ENCODE peak calls at places on chromosomes 7 and 10, in six cellular contexts. One of them, this sample, is unnamed.

GRCh38 chr7:105219771-105220160 is 169.0 kb downstream of the SRPK2 start:
- DNase-seq in left ventricle myocardium inferior: no peak
- DNase-seq in OCI-LY7: no peak
- DNase-seq in Panc1: peak; percentile 25
- DNase-seq in CD4-positive, alpha-beta T cell: no peak
- DNase-seq in CD4-positive, CD25-positive, alpha-beta regulatory T cell: no peak
- DNase-seq in this sample: no peak

GRCh38 chr10:71221586-71222202 is 9.3 kb downstream of the UNC5B start:
- DNase-seq in left ventricle myocardium inferior: no peak
- DNase-seq in OCI-LY7: no peak
- DNase-seq in Panc1: no peak
- DNase-seq in CD4-positive, alpha-beta T cell: no peak
- DNase-seq in CD4-positive, CD25-positive, alpha-beta regulatory T cell: no peak
- DNase-seq in this sample: no peak

GRCh38 chr10:88895252-88895651 is 15.2 kb downstream of the STAMBPL1 start:
- DNase-seq in left ventricle myocardium inferior: no peak
- DNase-seq in OCI-LY7: no peak
- DNase-seq in Panc1: no peak
- DNase-seq in CD4-positive, alpha-beta T cell: no peak
- DNase-seq in CD4-positive, CD25-positive, alpha-beta regulatory T cell: no peak
- DNase-seq in this sample: no peak

GRCh38 chr7:67019562-67020390 is 23.1 kb downstream of the TYW1 start:
- DNase-seq in left ventricle myocardium inferior: no peak
- DNase-seq in OCI-LY7: no peak
- DNase-seq in Panc1: peak; percentile 32
- DNase-seq in CD4-positive, alpha-beta T cell: no peak
- DNase-seq in CD4-positive, CD25-positive, alpha-beta regulatory T cell: no peak
- DNase-seq in this sample: no peak

GRCh38 chr10:102770792-102771191 is 27.0 kb downstream of the WBP1L start:
- DNase-seq in left ventricle myocardium inferior: no peak
- DNase-seq in OCI-LY7: no peak
- DNase-seq in Panc1: no peak
- DNase-seq in CD4-positive, alpha-beta T cell: no peak
- DNase-seq in CD4-positive, CD25-positive, alpha-beta regulatory T cell: no peak
- DNase-seq in this sample: no peak

GRCh38 chr7:156725982-156726381 is 85.4 kb downstream of the RNF32 start:
- DNase-seq in left ventricle myocardium inferior: no peak
- DNase-seq in OCI-LY7: no peak
- DNase-seq in Panc1: no peak
- DNase-seq in CD4-positive, alpha-beta T cell: no peak
- DNase-seq in CD4-positive, CD25-positive, alpha-beta regulatory T cell: no peak
- DNase-seq in this sample: no peak

GRCh38 chr10:123991622-123992570 is 100.3 kb upstream of the CPXM2 start:
- DNase-seq in left ventricle myocardium inferior: no peak
- DNase-seq in OCI-LY7: no peak
- DNase-seq in Panc1: no peak
- DNase-seq in CD4-positive, alpha-beta T cell: no peak
- DNase-seq in CD4-positive, CD25-positive, alpha-beta regulatory T cell: no peak
- DNase-seq in this sample: no peak

GRCh38 chr10:46520941-46521340 is 35.5 kb downstream of the GPRIN2 start:
- DNase-seq in left ventricle myocardium inferior: peak; percentile 17
- DNase-seq in OCI-LY7: no peak
- DNase-seq in Panc1: no peak
- DNase-seq in CD4-positive, alpha-beta T cell: no peak
- DNase-seq in CD4-positive, CD25-positive, alpha-beta regulatory T cell: no peak
- DNase-seq in this sample: peak; percentile 70

GRCh38 chr10:101889256-101890210 is 45.9 kb upstream of the KCNIP2 start:
- DNase-seq in left ventricle myocardium inferior: peak; percentile 73
- DNase-seq in OCI-LY7: peak; percentile 79
- DNase-seq in Panc1: peak; percentile 53
- DNase-seq in CD4-positive, alpha-beta T cell: peak; percentile 65
- DNase-seq in CD4-positive, CD25-positive, alpha-beta regulatory T cell: peak; percentile 40
- DNase-seq in this sample: peak; percentile 84

GRCh38 chr7:97271619-97272018 is 154.1 kb downstream of the SDHAF3 start:
- DNase-seq in left ventricle myocardium inferior: no peak
- DNase-seq in OCI-LY7: no peak
- DNase-seq in Panc1: no peak
- DNase-seq in CD4-positive, alpha-beta T cell: no peak
- DNase-seq in CD4-positive, CD25-positive, alpha-beta regulatory T cell: no peak
- DNase-seq in this sample: no peak

GRCh38 chr7:32511791-32512190 is 16.5 kb downstream of the AVL9 start:
- DNase-seq in left ventricle myocardium inferior: no peak
- DNase-seq in OCI-LY7: no peak
- DNase-seq in Panc1: no peak
- DNase-seq in CD4-positive, alpha-beta T cell: no peak
- DNase-seq in CD4-positive, CD25-positive, alpha-beta regulatory T cell: no peak
- DNase-seq in this sample: no peak

GRCh38 chr7:32507416-32507815 is 12.1 kb downstream of the AVL9 start:
- DNase-seq in left ventricle myocardium inferior: no peak
- DNase-seq in OCI-LY7: no peak
- DNase-seq in Panc1: no peak
- DNase-seq in CD4-positive, alpha-beta T cell: no peak
- DNase-seq in CD4-positive, CD25-positive, alpha-beta regulatory T cell: no peak
- DNase-seq in this sample: no peak

GRCh38 chr7:32502656-32503189 is 7.4 kb downstream of the AVL9 start:
- DNase-seq in left ventricle myocardium inferior: no peak
- DNase-seq in OCI-LY7: no peak
- DNase-seq in Panc1: no peak
- DNase-seq in CD4-positive, alpha-beta T cell: no peak
- DNase-seq in CD4-positive, CD25-positive, alpha-beta regulatory T cell: no peak
- DNase-seq in this sample: no peak

GRCh38 chr7:32501522-32501921 is 6.2 kb downstream of the AVL9 start:
- DNase-seq in left ventricle myocardium inferior: no peak
- DNase-seq in OCI-LY7: no peak
- DNase-seq in Panc1: no peak
- DNase-seq in CD4-positive, alpha-beta T cell: no peak
- DNase-seq in CD4-positive, CD25-positive, alpha-beta regulatory T cell: no peak
- DNase-seq in this sample: no peak

GRCh38 chr7:32506266-32507054 is 11.2 kb downstream of the AVL9 start:
- DNase-seq in left ventricle myocardium inferior: no peak
- DNase-seq in OCI-LY7: no peak
- DNase-seq in Panc1: peak; percentile 78
- DNase-seq in CD4-positive, alpha-beta T cell: no peak
- DNase-seq in CD4-positive, CD25-positive, alpha-beta regulatory T cell: no peak
- DNase-seq in this sample: no peak
- H3K27ac ChIP-seq in left ventricle myocardium inferior: no peak overlapping the region
- H3K27ac ChIP-seq in OCI-LY7: no peak overlapping the region
- H3K27ac ChIP-seq in Panc1: peak overlapping the region; percentile 45
- H3K27ac ChIP-seq in CD4-positive, alpha-beta T cell: no peak overlapping the region
- H3K27ac ChIP-seq in CD4-positive, CD25-positive, alpha-beta regulatory T cell: no peak overlapping the region
- H3K27ac ChIP-seq in this sample: no peak overlapping the region

GRCh38 chr10:72258617-72259016 is 15.1 kb upstream of the DDIT4 start:
- DNase-seq in left ventricle myocardium inferior: no peak
- DNase-seq in OCI-LY7: no peak
- DNase-seq in Panc1: no peak
- DNase-seq in CD4-positive, alpha-beta T cell: no peak
- DNase-seq in CD4-positive, CD25-positive, alpha-beta regulatory T cell: no peak
- DNase-seq in this sample: no peak
- H3K27ac ChIP-seq in left ventricle myocardium inferior: peak overlapping the region; percentile 97
- H3K27ac ChIP-seq in OCI-LY7: no peak overlapping the region
- H3K27ac ChIP-seq in Panc1: no peak overlapping the region
- H3K27ac ChIP-seq in CD4-positive, alpha-beta T cell: no peak overlapping the region
- H3K27ac ChIP-seq in CD4-positive, CD25-positive, alpha-beta regulatory T cell: no peak overlapping the region
- H3K27ac ChIP-seq in this sample: peak overlapping the region; percentile 95

GRCh38 chr10:131176907-131177306 is 134.6 kb downstream of the TCERG1L start:
- DNase-seq in left ventricle myocardium inferior: no peak
- DNase-seq in OCI-LY7: no peak
- DNase-seq in Panc1: no peak
- DNase-seq in CD4-positive, alpha-beta T cell: no peak
- DNase-seq in CD4-positive, CD25-positive, alpha-beta regulatory T cell: no peak
- DNase-seq in this sample: no peak
- H3K27ac ChIP-seq in left ventricle myocardium inferior: no peak overlapping the region
- H3K27ac ChIP-seq in OCI-LY7: no peak overlapping the region
- H3K27ac ChIP-seq in Panc1: no peak overlapping the region
- H3K27ac ChIP-seq in CD4-positive, alpha-beta T cell: no peak overlapping the region
- H3K27ac ChIP-seq in CD4-positive, CD25-positive, alpha-beta regulatory T cell: no peak overlapping the region
- H3K27ac ChIP-seq in this sample: no peak overlapping the region

GRCh38 chr7:106289848-106290247 is 5.1 kb upstream of the NAMPT start:
- DNase-seq in left ventricle myocardium inferior: no peak
- DNase-seq in OCI-LY7: no peak
- DNase-seq in Panc1: no peak
- DNase-seq in CD4-positive, alpha-beta T cell: no peak
- DNase-seq in CD4-positive, CD25-positive, alpha-beta regulatory T cell: no peak
- DNase-seq in this sample: no peak

GRCh38 chr7:106294334-106294733 is 9.6 kb upstream of the NAMPT start:
- DNase-seq in left ventricle myocardium inferior: no peak
- DNase-seq in OCI-LY7: no peak
- DNase-seq in Panc1: no peak
- DNase-seq in CD4-positive, alpha-beta T cell: no peak
- DNase-seq in CD4-positive, CD25-positive, alpha-beta regulatory T cell: no peak
- DNase-seq in this sample: no peak

GRCh38 chr7:106287786-106288185 is 3.0 kb upstream of the NAMPT start:
- DNase-seq in left ventricle myocardium inferior: no peak
- DNase-seq in OCI-LY7: no peak
- DNase-seq in Panc1: no peak
- DNase-seq in CD4-positive, alpha-beta T cell: no peak
- DNase-seq in CD4-positive, CD25-positive, alpha-beta regulatory T cell: no peak
- DNase-seq in this sample: no peak

GRCh38 chr7:106290319-106290718 is 5.5 kb upstream of the NAMPT start:
- DNase-seq in left ventricle myocardium inferior: no peak
- DNase-seq in OCI-LY7: no peak
- DNase-seq in Panc1: no peak
- DNase-seq in CD4-positive, alpha-beta T cell: no peak
- DNase-seq in CD4-positive, CD25-positive, alpha-beta regulatory T cell: no peak
- DNase-seq in this sample: no peak

DNA sequence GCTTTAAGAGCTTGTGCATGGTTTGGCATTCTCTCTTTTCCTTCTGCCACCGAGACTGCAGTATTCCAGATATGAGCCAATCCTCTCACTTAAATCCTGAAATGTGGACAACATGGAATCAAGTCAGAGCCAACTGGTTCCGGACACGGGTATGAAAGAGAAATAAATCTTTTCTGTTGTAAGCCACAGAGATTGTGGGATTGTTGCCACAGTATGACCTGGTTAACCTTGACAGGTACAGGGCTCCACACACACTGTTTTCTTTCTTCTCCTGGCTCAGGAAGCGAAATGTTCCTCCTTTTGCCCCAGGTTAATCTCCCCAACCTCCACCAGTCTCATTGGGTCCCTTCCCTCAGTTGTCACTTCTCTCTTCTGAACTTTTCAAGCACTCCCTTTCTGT is 6.5 kb upstream of the NAMPT start:
- DNase-seq in left ventricle myocardium inferior: no peak
- DNase-seq in OCI-LY7: no peak
- DNase-seq in Panc1: no peak
- DNase-seq in CD4-positive, alpha-beta T cell: no peak
- DNase-seq in CD4-positive, CD25-positive, alpha-beta regulatory T cell: no peak
- DNase-seq in this sample: no peak
- H3K27ac ChIP-seq in left ventricle myocardium inferior: no peak overlapping the region
- H3K27ac ChIP-seq in OCI-LY7: no peak overlapping the region
- H3K27ac ChIP-seq in Panc1: no peak overlapping the region
- H3K27ac ChIP-seq in CD4-positive, alpha-beta T cell: no peak overlapping the region
- H3K27ac ChIP-seq in CD4-positive, CD25-positive, alpha-beta regulatory T cell: no peak overlapping the region
- H3K27ac ChIP-seq in this sample: no peak overlapping the region

GRCh38 chr10:5445006-5445405 is 32.6 kb downstream of the NET1 start:
- DNase-seq in left ventricle myocardium inferior: no peak
- DNase-seq in OCI-LY7: no peak
- DNase-seq in Panc1: no peak
- DNase-seq in CD4-positive, alpha-beta T cell: no peak
- DNase-seq in CD4-positive, CD25-positive, alpha-beta regulatory T cell: no peak
- DNase-seq in this sample: no peak

GRCh38 chr10:5443429-5443828 is 31.1 kb downstream of the NET1 start:
- DNase-seq in left ventricle myocardium inferior: no peak
- DNase-seq in OCI-LY7: peak; percentile 19
- DNase-seq in Panc1: no peak
- DNase-seq in CD4-positive, alpha-beta T cell: no peak
- DNase-seq in CD4-positive, CD25-positive, alpha-beta regulatory T cell: no peak
- DNase-seq in this sample: no peak

GRCh38 chr10:5442056-5442989 is 30.0 kb downstream of the NET1 start:
- DNase-seq in left ventricle myocardium inferior: no peak
- DNase-seq in OCI-LY7: peak; percentile 64
- DNase-seq in Panc1: no peak
- DNase-seq in CD4-positive, alpha-beta T cell: no peak
- DNase-seq in CD4-positive, CD25-positive, alpha-beta regulatory T cell: peak; percentile 7
- DNase-seq in this sample: no peak

GRCh38 chr10:5441106-5441505 is 28.7 kb downstream of the NET1 start:
- DNase-seq in left ventricle myocardium inferior: no peak
- DNase-seq in OCI-LY7: no peak
- DNase-seq in Panc1: no peak
- DNase-seq in CD4-positive, alpha-beta T cell: no peak
- DNase-seq in CD4-positive, CD25-positive, alpha-beta regulatory T cell: no peak
- DNase-seq in this sample: no peak

DNA sequence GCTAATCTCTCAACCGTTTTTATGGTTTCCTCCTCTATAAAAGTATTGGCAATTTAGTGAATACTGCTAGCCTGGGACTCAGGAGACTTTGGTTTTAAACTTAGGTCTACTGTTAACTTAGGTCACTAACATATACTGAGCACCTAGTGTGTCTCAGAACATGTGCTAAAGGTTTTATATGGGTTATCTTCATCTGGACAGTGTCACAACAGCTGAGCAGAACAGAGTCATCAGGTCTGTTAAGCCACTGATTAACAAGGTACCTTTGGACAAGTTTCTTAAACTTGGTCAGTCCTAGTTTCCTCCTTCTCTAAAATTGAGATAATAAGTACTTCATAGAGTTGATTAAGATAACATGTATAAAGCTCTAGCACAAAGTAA is 30.6 kb downstream of the NET1 start:
- DNase-seq in left ventricle myocardium inferior: no peak
- DNase-seq in OCI-LY7: no peak
- DNase-seq in Panc1: no peak
- DNase-seq in CD4-positive, alpha-beta T cell: no peak
- DNase-seq in CD4-positive, CD25-positive, alpha-beta regulatory T cell: no peak
- DNase-seq in this sample: no peak
- H3K27ac ChIP-seq in left ventricle myocardium inferior: no peak overlapping the region
- H3K27ac ChIP-seq in OCI-LY7: no peak overlapping the region
- H3K27ac ChIP-seq in Panc1: no peak overlapping the region
- H3K27ac ChIP-seq in CD4-positive, alpha-beta T cell: no peak overlapping the region
- H3K27ac ChIP-seq in CD4-positive, CD25-positive, alpha-beta regulatory T cell: peak overlapping the region; percentile 26
- H3K27ac ChIP-seq in this sample: no peak overlapping the region